ENCODE peak calls at places on chromosomes 6 and 20, in eight cellular contexts. One of them, this sample, is unnamed.

GRCh38 chr6:170281331-170282292 is 9.3 kb downstream of the DLL1 start:
- DNase-seq in kidney: peak; percentile 63
- DNase-seq in nephron progenitor cell: no peak
- DNase-seq in spleen: peak; percentile 79
- DNase-seq in NCI-H748 treated with DMSO at 0.1 percent for 48 hours: no peak
- DNase-seq in activated naive CD4-positive, alpha-beta T cell treated with anti-CD3 and anti-CD28 coated beads, Interleukin-2, amount 10 ng/mL, durations not matched to agents 7 days and 5 days: no peak
- DNase-seq in stomach: peak; percentile 20
- DNase-seq in skeletal muscle cell: no peak
- DNase-seq in this sample: no peak

GRCh38 chr20:7490288-7490687 is 450.0 kb downstream of the HAO1 start:
- DNase-seq in NCI-H748 treated with DMSO at 0.1 percent for 48 hours: no peak
- DNase-seq in kidney: no peak
- DNase-seq in stomach: no peak
- DNase-seq in spleen: no peak
- DNase-seq in activated naive CD4-positive, alpha-beta T cell treated with anti-CD3 and anti-CD28 coated beads, Interleukin-2, amount 10 ng/mL, durations not matched to agents 7 days and 5 days: no peak
- DNase-seq in nephron progenitor cell: no peak
- DNase-seq in skeletal muscle cell: no peak
- DNase-seq in this sample: no peak

GRCh38 chr20:59996112-59996511 is 37.9 kb downstream of the CDH26 start:
- DNase-seq in kidney: no peak
- DNase-seq in NCI-H748 treated with DMSO at 0.1 percent for 48 hours: no peak
- DNase-seq in stomach: no peak
- DNase-seq in nephron progenitor cell: no peak
- DNase-seq in skeletal muscle cell: no peak
- DNase-seq in spleen: no peak
- DNase-seq in activated naive CD4-positive, alpha-beta T cell treated with anti-CD3 and anti-CD28 coated beads, Interleukin-2, amount 10 ng/mL, durations not matched to agents 7 days and 5 days: no peak
- DNase-seq in this sample: no peak

GRCh38 chr6:168381726-168382458 is 59.1 kb upstream of the SMOC2 start:
- DNase-seq in nephron progenitor cell: no peak
- DNase-seq in kidney: peak; percentile 57
- DNase-seq in NCI-H748 treated with DMSO at 0.1 percent for 48 hours: no peak
- DNase-seq in spleen: peak; percentile 58
- DNase-seq in stomach: no peak
- DNase-seq in skeletal muscle cell: no peak
- DNase-seq in activated naive CD4-positive, alpha-beta T cell treated with anti-CD3 and anti-CD28 coated beads, Interleukin-2, amount 10 ng/mL, durations not matched to agents 7 days and 5 days: no peak
- DNase-seq in this sample: no peak

GRCh38 chr6:35611235-35611634 is 77.5 kb downstream of the FKBP5 start:
- DNase-seq in activated naive CD4-positive, alpha-beta T cell treated with anti-CD3 and anti-CD28 coated beads, Interleukin-2, amount 10 ng/mL, durations not matched to agents 7 days and 5 days: peak; percentile 45
- DNase-seq in spleen: no peak
- DNase-seq in kidney: no peak
- DNase-seq in NCI-H748 treated with DMSO at 0.1 percent for 48 hours: no peak
- DNase-seq in stomach: no peak
- DNase-seq in nephron progenitor cell: no peak
- DNase-seq in skeletal muscle cell: no peak
- DNase-seq in this sample: no peak

GRCh38 chr20:58125726-58126125 is 102.7 kb downstream of the ANKRD60 start:
- DNase-seq in nephron progenitor cell: no peak
- DNase-seq in activated naive CD4-positive, alpha-beta T cell treated with anti-CD3 and anti-CD28 coated beads, Interleukin-2, amount 10 ng/mL, durations not matched to agents 7 days and 5 days: no peak
- DNase-seq in kidney: no peak
- DNase-seq in stomach: no peak
- DNase-seq in NCI-H748 treated with DMSO at 0.1 percent for 48 hours: no peak
- DNase-seq in skeletal muscle cell: no peak
- DNase-seq in spleen: no peak
- DNase-seq in this sample: no peak

GRCh38 chr6:4253604-4254211 is 118.3 kb upstream of the ECI2 start:
- DNase-seq in kidney: no peak
- DNase-seq in stomach: peak; percentile 32
- DNase-seq in skeletal muscle cell: peak; percentile 51
- DNase-seq in NCI-H748 treated with DMSO at 0.1 percent for 48 hours: peak; percentile 12
- DNase-seq in activated naive CD4-positive, alpha-beta T cell treated with anti-CD3 and anti-CD28 coated beads, Interleukin-2, amount 10 ng/mL, durations not matched to agents 7 days and 5 days: no peak
- DNase-seq in spleen: no peak
- DNase-seq in nephron progenitor cell: peak; percentile 4
- DNase-seq in this sample: no peak

GRCh38 chr6:158369241-158369640 is 57.0 kb downstream of the TULP4 start:
- DNase-seq in stomach: no peak
- DNase-seq in skeletal muscle cell: no peak
- DNase-seq in NCI-H748 treated with DMSO at 0.1 percent for 48 hours: no peak
- DNase-seq in activated naive CD4-positive, alpha-beta T cell treated with anti-CD3 and anti-CD28 coated beads, Interleukin-2, amount 10 ng/mL, durations not matched to agents 7 days and 5 days: no peak
- DNase-seq in nephron progenitor cell: no peak
- DNase-seq in kidney: no peak
- DNase-seq in spleen: no peak
- DNase-seq in this sample: no peak

GRCh38 chr20:2297352-2297717 is 1.5 kb downstream of the TGM3 start:
- DNase-seq in kidney: no peak
- DNase-seq in nephron progenitor cell: no peak
- DNase-seq in stomach: no peak
- DNase-seq in NCI-H748 treated with DMSO at 0.1 percent for 48 hours: no peak
- DNase-seq in skeletal muscle cell: no peak
- DNase-seq in spleen: no peak
- DNase-seq in activated naive CD4-positive, alpha-beta T cell treated with anti-CD3 and anti-CD28 coated beads, Interleukin-2, amount 10 ng/mL, durations not matched to agents 7 days and 5 days: no peak
- DNase-seq in this sample: no peak

GRCh38 chr20:52805128-52805527 is 167.0 kb upstream of the TSHZ2 start:
- DNase-seq in spleen: no peak
- DNase-seq in nephron progenitor cell: no peak
- DNase-seq in activated naive CD4-positive, alpha-beta T cell treated with anti-CD3 and anti-CD28 coated beads, Interleukin-2, amount 10 ng/mL, durations not matched to agents 7 days and 5 days: no peak
- DNase-seq in stomach: no peak
- DNase-seq in skeletal muscle cell: no peak
- DNase-seq in kidney: no peak
- DNase-seq in NCI-H748 treated with DMSO at 0.1 percent for 48 hours: no peak
- DNase-seq in this sample: no peak

GRCh38 chr6:45474376-45474775 is 96.6 kb upstream of the SUPT3H start:
- DNase-seq in NCI-H748 treated with DMSO at 0.1 percent for 48 hours: no peak
- DNase-seq in skeletal muscle cell: no peak
- DNase-seq in nephron progenitor cell: no peak
- DNase-seq in activated naive CD4-positive, alpha-beta T cell treated with anti-CD3 and anti-CD28 coated beads, Interleukin-2, amount 10 ng/mL, durations not matched to agents 7 days and 5 days: no peak
- DNase-seq in spleen: no peak
- DNase-seq in stomach: no peak
- DNase-seq in kidney: no peak
- DNase-seq in this sample: no peak

GRCh38 chr20:49579874-49580817 is 12.2 kb upstream of the PTGIS start:
- DNase-seq in stomach: no peak
- DNase-seq in activated naive CD4-positive, alpha-beta T cell treated with anti-CD3 and anti-CD28 coated beads, Interleukin-2, amount 10 ng/mL, durations not matched to agents 7 days and 5 days: no peak
- DNase-seq in skeletal muscle cell: no peak
- DNase-seq in nephron progenitor cell: no peak
- DNase-seq in kidney: peak; percentile 41
- DNase-seq in spleen: peak; percentile 25
- DNase-seq in NCI-H748 treated with DMSO at 0.1 percent for 48 hours: no peak
- DNase-seq in this sample: no peak

GRCh38 chr6:78605909-78606446 is 261.4 kb upstream of the IRAK1BP1 start:
- DNase-seq in NCI-H748 treated with DMSO at 0.1 percent for 48 hours: no peak
- DNase-seq in activated naive CD4-positive, alpha-beta T cell treated with anti-CD3 and anti-CD28 coated beads, Interleukin-2, amount 10 ng/mL, durations not matched to agents 7 days and 5 days: no peak
- DNase-seq in kidney: no peak
- DNase-seq in nephron progenitor cell: no peak
- DNase-seq in stomach: no peak
- DNase-seq in skeletal muscle cell: peak; percentile 56
- DNase-seq in spleen: no peak
- DNase-seq in this sample: no peak

GRCh38 chr6:163252132-163252729 is 162.3 kb upstream of the QKI start:
- DNase-seq in skeletal muscle cell: no peak
- DNase-seq in activated naive CD4-positive, alpha-beta T cell treated with anti-CD3 and anti-CD28 coated beads, Interleukin-2, amount 10 ng/mL, durations not matched to agents 7 days and 5 days: no peak
- DNase-seq in stomach: no peak
- DNase-seq in NCI-H748 treated with DMSO at 0.1 percent for 48 hours: no peak
- DNase-seq in nephron progenitor cell: no peak
- DNase-seq in kidney: no peak
- DNase-seq in spleen: no peak
- DNase-seq in this sample: no peak

GRCh38 chr20:49575551-49576060 is 7.7 kb upstream of the PTGIS start:
- DNase-seq in activated naive CD4-positive, alpha-beta T cell treated with anti-CD3 and anti-CD28 coated beads, Interleukin-2, amount 10 ng/mL, durations not matched to agents 7 days and 5 days: no peak
- DNase-seq in stomach: peak; percentile 63
- DNase-seq in spleen: peak; percentile 38
- DNase-seq in NCI-H748 treated with DMSO at 0.1 percent for 48 hours: no peak
- DNase-seq in kidney: no peak
- DNase-seq in skeletal muscle cell: no peak
- DNase-seq in nephron progenitor cell: no peak
- DNase-seq in this sample: no peak

GRCh38 chr6:25023781-25024180 is 88.0 kb upstream of the RIPOR2 start:
- DNase-seq in spleen: no peak
- DNase-seq in kidney: no peak
- DNase-seq in stomach: no peak
- DNase-seq in activated naive CD4-positive, alpha-beta T cell treated with anti-CD3 and anti-CD28 coated beads, Interleukin-2, amount 10 ng/mL, durations not matched to agents 7 days and 5 days: no peak
- DNase-seq in skeletal muscle cell: no peak
- DNase-seq in nephron progenitor cell: no peak
- DNase-seq in NCI-H748 treated with DMSO at 0.1 percent for 48 hours: no peak
- DNase-seq in this sample: no peak

GRCh38 chr6:8108031-8108660 is 5.8 kb upstream of the EEF1E1 start:
- DNase-seq in skeletal muscle cell: peak; percentile 95
- DNase-seq in stomach: no peak
- DNase-seq in activated naive CD4-positive, alpha-beta T cell treated with anti-CD3 and anti-CD28 coated beads, Interleukin-2, amount 10 ng/mL, durations not matched to agents 7 days and 5 days: no peak
- DNase-seq in NCI-H748 treated with DMSO at 0.1 percent for 48 hours: no peak
- DNase-seq in spleen: no peak
- DNase-seq in kidney: no peak
- DNase-seq in nephron progenitor cell: no peak
- DNase-seq in this sample: no peak

This sample was measured in GOT3.